ENCODE peak calls at places on chromosomes 6 and 20, in five cellular contexts. C is mesenchymal stem cell, A is astrocyte, J is OCI-LY7, Y is mesendoderm. M is an unnamed sample.

GRCh38 chr20:34082232-34082887 is 29.7 kb downstream of the EIF2S2 start:
- DNase-seq in C (no peak), A (no peak), J (no peak), Y (no peak), M (no peak)

GRCh38 chr6:168605964-168606363 is 165.0 kb downstream of the SMOC2 start:
- DNase-seq in C (no peak), A (no peak), J (no peak), Y (no peak), M (no peak)

GRCh38 chr6:34359438-34360158 is 32.9 kb downstream of the NUDT3 start:
- DNase-seq in C (peak; percentile 61), A (peak; percentile 76), J (no peak), Y (no peak), M (peak; percentile 43)

GRCh38 chr20:38260025-38260377 is 534 bp downstream of the KIAA1755 start:
- DNase-seq in C (no peak), A (peak; percentile 32), J (no peak), Y (no peak), M (no peak)

GRCh38 chr20:59725476-59726119 is 121.3 kb downstream of the PHACTR3 start:
- DNase-seq in C (no peak), A (no peak), J (no peak), Y (peak; percentile 0), M (peak; percentile 49)

GRCh38 chr6:76792394-76792793 is 670.9 kb downstream of the HTR1B start:
- DNase-seq in C (peak; percentile 6), A (no peak), J (no peak), Y (no peak), M (peak; percentile 72)

GRCh38 chr20:45861157-45862075 is 4.0 kb downstream of the ZSWIM3 start:
- DNase-seq in C (no peak), A (no peak), J (no peak), Y (no peak), M (no peak)

GRCh38 chr20:23087587-23088275 is 1.6 kb upstream of the CD93 start:
- DNase-seq in C (no peak), A (no peak), J (no peak), Y (no peak), M (no peak)

GRCh38 chr6:111552241-111552744 is 53.4 kb downstream of the TRAF3IP2 start:
- DNase-seq in C (peak; percentile 95), A (peak; percentile 98), J (no peak), Y (peak; percentile 95), M (peak; percentile 71)

GRCh38 chr6:37540390-37540789 is 40.7 kb upstream of the CCDC167 start:
- DNase-seq in C (no peak), A (no peak), J (no peak), Y (peak; percentile 35), M (no peak)

GRCh38 chr6:132122871-132123270 is 171.7 kb upstream of the CCN2 start:
- DNase-seq in C (peak; percentile 88), A (peak; percentile 63), J (no peak), Y (no peak), M (no peak)

GRCh38 chr20:32252189-32252588 is 25.3 kb upstream of the KIF3B start:
- DNase-seq in C (no peak), A (no peak), J (no peak), Y (no peak), M (no peak)

GRCh38 chr6:36639171-36639808 is 39.2 kb upstream of the CDKN1A start:
- DNase-seq in C (no peak), A (no peak), J (no peak), Y (no peak), M (no peak)

GRCh38 chr6:14476793-14477531 is 359.4 kb downstream of the CD83 start:
- DNase-seq in C (peak; percentile 98), A (peak; percentile 96), J (no peak), Y (no peak), M (no peak)

GRCh38 chr20:33112547-33113386 is 33.3 kb downstream of the BPIFB4 start:
- DNase-seq in C (no peak), A (no peak), J (no peak), Y (no peak), M (no peak)

GRCh38 chr20:51371720-51372119 is 170.8 kb downstream of the NFATC2 start:
- DNase-seq in C (no peak), A (no peak), J (no peak), Y (no peak), M (no peak)

GRCh38 chr6:121260651-121261102 is 73.6 kb downstream of the TBC1D32 start:
- DNase-seq in C (peak; percentile 61), A (peak; percentile 60), J (no peak), Y (no peak), M (no peak)

GRCh38 chr6:1708820-1709612 is 99.3 kb downstream of the FOXC1 start:
- DNase-seq in C (no peak), A (no peak), J (no peak), Y (no peak), M (no peak)

GRCh38 chr6:25570608-25571007 is 81.4 kb upstream of the SCGN start:
- DNase-seq in C (no peak), A (no peak), J (no peak), Y (no peak), M (no peak)

GRCh38 chr6:129476810-129477209 is 233.2 kb downstream of the ARHGAP18 start:
- DNase-seq in C (no peak), A (no peak), J (no peak), Y (no peak), M (no peak)

GRCh38 chr20:61464634-61465033 is 212.6 kb downstream of the CDH4 start:
- DNase-seq in C (no peak), A (no peak), J (no peak), Y (no peak), M (no peak)

GRCh38 chr6:46312657-46313056 is 141.9 kb upstream of the ENPP5 start:
- DNase-seq in C (no peak), A (no peak), J (no peak), Y (no peak), M (no peak)

GRCh38 chr20:62122659-62123449 is 579 bp downstream of the LSM14B start:
- DNase-seq in C (peak; percentile 41), A (no peak), J (peak; percentile 59), Y (no peak), M (peak; percentile 16)

GRCh38 chr20:17579369-17580039 is 9.6 kb downstream of the DSTN start:
- DNase-seq in C (no peak), A (no peak), J (no peak), Y (no peak), M (no peak)

DNA sequence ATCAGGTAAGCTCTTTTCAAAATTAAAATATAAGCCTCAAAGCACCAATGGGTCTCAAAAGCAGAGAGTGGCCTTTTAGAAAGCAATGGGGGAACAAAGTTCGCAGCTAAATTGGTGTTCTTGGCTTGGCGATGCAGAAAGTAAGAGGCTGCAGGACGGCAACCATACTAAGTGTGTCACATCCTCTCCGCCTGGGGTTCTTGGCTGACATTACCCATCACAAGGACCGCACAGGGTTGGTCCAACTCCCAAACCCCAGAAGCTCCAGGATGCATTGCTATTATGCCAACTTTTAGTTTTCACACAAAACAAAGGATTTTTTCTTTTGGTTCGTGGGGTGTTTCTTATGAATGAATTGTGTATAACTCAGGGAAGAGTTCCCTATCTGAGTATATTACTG is 124.8 kb downstream of the PRKN start:
- DNase-seq in C (no peak), A (no peak), J (no peak), Y (no peak), M (no peak)
- H3K27ac ChIP-seq in C (no peak overlapping the region), A (no peak overlapping the region), J (no peak overlapping the region), Y (no peak overlapping the region), M (no peak overlapping the region)

DNA sequence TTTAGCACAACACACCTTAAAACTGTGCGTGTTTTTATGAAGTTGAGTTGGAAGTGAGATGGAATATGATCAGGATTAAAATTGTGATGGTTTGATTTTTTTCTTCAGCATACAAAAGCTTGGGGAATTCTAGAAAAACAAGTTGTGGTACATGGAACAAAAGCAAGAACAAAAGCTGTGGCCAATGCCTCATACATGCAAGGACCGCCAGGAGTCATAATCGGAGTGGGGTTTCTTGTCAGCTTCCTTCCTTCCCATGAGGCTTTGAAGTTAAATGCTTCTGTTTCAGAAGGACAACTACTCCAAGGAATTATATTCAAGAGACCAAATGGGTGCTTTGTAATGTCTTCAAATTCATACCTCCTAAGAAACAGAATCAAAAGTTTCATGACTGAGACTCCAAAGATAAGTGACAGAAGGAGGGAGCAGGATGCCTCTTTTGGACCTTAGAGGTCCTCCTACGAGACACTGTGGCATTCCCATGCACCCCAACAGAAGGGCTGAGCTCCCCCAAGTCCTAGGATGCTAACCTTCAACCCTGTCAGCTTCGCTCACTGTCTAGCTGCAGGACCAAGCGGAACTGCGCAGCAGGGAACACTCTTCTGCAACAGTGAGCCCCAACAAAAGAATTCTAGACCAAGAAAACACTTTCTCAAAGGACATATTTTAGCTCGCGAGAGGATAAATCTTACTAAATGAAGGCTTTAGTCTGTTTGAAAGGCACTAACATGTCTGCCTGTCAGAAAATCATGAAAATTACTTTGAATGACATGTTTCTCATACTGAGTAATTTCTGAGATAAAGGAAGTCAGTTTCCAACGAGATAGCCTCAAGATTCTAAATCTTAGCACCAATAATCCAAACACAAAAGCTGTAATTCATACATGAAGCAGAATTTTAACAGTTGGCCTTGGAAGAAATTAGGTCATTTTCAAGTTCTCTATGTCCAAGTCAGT is 108.5 kb upstream of the NHSL1 start:
- DNase-seq in C (no peak), A (no peak), J (no peak), Y (no peak), M (no peak)
- H3K4me2 ChIP-seq in C (no peak overlapping the region), A (peak overlapping the region; percentile 61), J (no peak overlapping the region), Y (no peak overlapping the region), M (no peak overlapping the region)

GRCh38 chr20:43963233-43963632 is 48.6 kb downstream of the TOX2 start:
- DNase-seq in C (peak; percentile 67), A (no peak), J (no peak), Y (peak; percentile 60), M (no peak)
- H3K27ac ChIP-seq in C (no peak overlapping the region), A (no peak overlapping the region), J (no peak overlapping the region), Y (no peak overlapping the region), M (no peak overlapping the region)

DNA sequence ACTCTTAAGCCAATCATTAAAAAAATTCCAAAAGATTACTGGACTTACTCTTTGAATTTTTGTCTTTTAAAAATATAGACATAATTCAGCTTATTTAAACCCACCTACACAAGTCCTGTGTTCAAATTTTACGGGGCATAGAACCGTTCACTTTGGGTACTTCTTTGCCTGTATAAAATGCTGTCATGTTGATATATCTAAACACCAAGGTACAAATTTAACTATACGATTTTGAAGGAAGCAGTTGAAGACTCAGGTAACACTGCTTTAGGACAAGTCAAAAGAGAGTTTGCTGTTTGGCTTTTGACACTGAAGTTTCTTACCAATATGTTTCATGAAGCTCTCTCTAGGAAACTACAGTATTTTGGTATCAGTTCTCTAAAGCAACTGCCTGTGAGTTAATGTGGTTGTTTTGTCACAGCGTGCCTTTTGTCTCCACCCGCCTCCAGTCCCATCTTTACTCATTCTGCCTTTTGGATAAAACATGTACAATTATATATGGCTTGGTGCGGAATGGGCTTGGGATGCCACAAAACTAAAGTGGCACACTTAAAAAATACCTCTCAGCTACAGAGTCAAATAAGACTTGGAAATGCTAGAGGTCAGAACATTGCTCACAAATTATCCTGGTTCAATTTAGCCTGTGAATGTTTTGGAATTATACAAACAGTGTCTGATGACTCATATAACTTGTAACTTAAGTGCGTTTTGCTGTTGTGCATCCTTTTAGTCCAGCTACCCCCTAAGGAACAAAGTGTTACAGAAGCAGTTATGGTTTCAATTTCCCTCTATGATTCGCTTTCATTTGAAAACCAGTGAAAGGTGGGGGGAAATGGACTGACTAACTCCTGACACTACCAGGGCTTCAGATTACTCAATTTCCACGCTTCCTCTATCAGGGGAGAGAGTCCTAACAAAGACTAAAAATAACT is 38.7 kb downstream of the RGS17 start:
- DNase-seq in C (peak; percentile 96), A (peak; percentile 84), J (no peak), Y (no peak), M (peak; percentile 6)
- H3K4me2 ChIP-seq in C (peak overlapping the region; percentile 28), A (peak overlapping the region; percentile 78), J (no peak overlapping the region), Y (no peak overlapping the region), M (no peak overlapping the region)

M was measured in trophoblast cell.